ENCODE peak calls at places on chromosomes 1 and 21, in eight cellular contexts. V is breast epithelium; Z is upper lobe of right lung; C is small intestine; R is glutamatergic neuron; B is NCI-H1105; T is activated T-cell treated with anti-CD3 and anti-CD28 coated beads, Interleukin-2, amount 50 U/mL, for 1 hour; M is stimulated activated CD8-positive, alpha-beta memory T cell treated with anti-CD3 and anti-CD28 coated beads, Interleukin-7, amount 100 ng/mL, for 1 hour. U is an unnamed sample.

GRCh38 chr21:44614161-44614631 is 2.3 kb downstream of the KRTAP10-8 start:
- DNase-seq in V (no peak), Z (peak), C (no peak), R (no peak), B (no peak), T (no peak), M (no peak), U (no peak)

GRCh38 chr1:111032295-111032897 is 68.7 kb upstream of the LRIF1 start:
- DNase-seq in V (no peak), Z (no peak), C (peak), R (no peak), B (peak), T (no peak), M (no peak), U (no peak)

GRCh38 chr1:68178821-68179490 is 53.4 kb downstream of the WLS start:
- DNase-seq in V (no peak), Z (no peak), C (no peak), R (no peak), B (no peak), T (no peak), M (no peak), U (no peak)

GRCh38 chr21:16534408-16535099 is 804.8 kb downstream of the USP25 start:
- DNase-seq in V (peak), Z (no peak), C (no peak), R (no peak), B (peak), T (no peak), M (no peak), U (no peak)

GRCh38 chr1:168227620-168228019 is 1.8 kb downstream of the SFT2D2 start:
- DNase-seq in V (no peak), Z (no peak), C (no peak), R (no peak), B (no peak), T (no peak), M (no peak), U (no peak)

GRCh38 chr1:91757760-91758545 is 128.0 kb downstream of the TGFBR3 start:
- DNase-seq in V (peak), Z (no peak), C (no peak), R (no peak), B (no peak), T (no peak), M (no peak), U (no peak)

GRCh38 chr1:119688810-119689209 is 22.9 kb upstream of the PHGDH start:
- DNase-seq in V (no peak), Z (no peak), C (no peak), R (no peak), B (no peak), T (no peak), M (no peak), U (no peak)

GRCh38 chr21:46409641-46410406 is 48.9 kb upstream of the DIP2A start:
- DNase-seq in V (no peak), Z (no peak), C (no peak), R (no peak), B (no peak), T (no peak), M (no peak), U (no peak)

GRCh38 chr1:182217967-182218366 is 156.5 kb upstream of the ZNF648 start:
- DNase-seq in V (no peak), Z (no peak), C (peak), R (no peak), B (no peak), T (no peak), M (no peak), U (no peak)

GRCh38 chr1:153570874-153571273 is 5.2 kb upstream of the S100A2 start:
- DNase-seq in V (no peak), Z (no peak), C (peak), R (no peak), B (no peak), T (no peak), M (no peak), U (no peak)

U was measured in thoracic aorta.